ENCODE peak calls at places on chromosomes 4 and X, in eight cellular contexts. X, D, I, S, O, T, C and Q are unnamed samples.

GRCh38 chrX:111375747-111376146 is 36.2 kb downstream of the DCX start:
- DNase-seq in X (no peak), D (no peak), I (no peak), S (peak; percentile 66), O (no peak), T (no peak), C (no peak), Q (no peak)

GRCh38 chr4:163330828-163331628 is 1.4 kb downstream of the NPY1R start:
- DNase-seq in X (no peak), D (no peak), I (no peak), S (no peak), O (no peak), T (no peak), C (no peak), Q (no peak)

GRCh38 chr4:4216668-4217067 is 10.1 kb downstream of the OTOP1 start:
- DNase-seq in X (peak; percentile 58), D (no peak), I (no peak), S (no peak), O (no peak), T (no peak), C (no peak), Q (no peak)

GRCh38 chrX:42149786-42150185 is 226.4 kb upstream of the CASK start:
- DNase-seq in X (no peak), D (no peak), I (no peak), S (no peak), O (no peak), T (no peak), C (no peak), Q (no peak)

GRCh38 chr4:15778191-15778741 is at the start of gene CD38:
- DNase-seq in X (no peak), D (no peak), I (peak; percentile 75), S (peak; percentile 55), O (no peak), T (no peak), C (no peak), Q (no peak)

GRCh38 chr4:180150818-180151217 is 2092.4 kb upstream of the TENM3 start:
- DNase-seq in X (no peak), D (no peak), I (no peak), S (no peak), O (no peak), T (no peak), C (no peak), Q (no peak)

GRCh38 chrX:40867352-40867751 is 132.0 kb upstream of the MED14 start:
- DNase-seq in X (peak; percentile 40), D (peak; percentile 39), I (no peak), S (no peak), O (no peak), T (no peak), C (no peak), Q (peak; percentile 51)

GRCh38 chrX:66255359-66255967 is 91.4 kb downstream of the HEPH start:
- DNase-seq in X (no peak), D (no peak), I (no peak), S (no peak), O (no peak), T (no peak), C (no peak), Q (no peak)

GRCh38 chr4:182578402-182578801 is 335.2 kb downstream of the TENM3 start:
- DNase-seq in X (peak; percentile 82), D (no peak), I (no peak), S (no peak), O (no peak), T (no peak), C (peak; percentile 20), Q (peak; percentile 95)

GRCh38 chr4:189912170-189912569 is 28.5 kb upstream of the FRG1 start:
- DNase-seq in X (no peak), D (no peak), I (no peak), S (peak; percentile 5), O (no peak), T (no peak), C (no peak), Q (no peak)

GRCh38 chr4:152036626-152037025 is 275.8 kb upstream of the GATB start:
- DNase-seq in X (no peak), D (no peak), I (no peak), S (no peak), O (no peak), T (no peak), C (no peak), Q (no peak)

GRCh38 chr4:183417356-183417755 is 27.1 kb upstream of the CDKN2AIP start:
- DNase-seq in X (no peak), D (no peak), I (no peak), S (no peak), O (no peak), T (no peak), C (no peak), Q (no peak)

GRCh38 chrX:11781133-11781532 is 23.1 kb downstream of the MSL3 start:
- DNase-seq in X (no peak), D (no peak), I (no peak), S (no peak), O (no peak), T (no peak), C (no peak), Q (no peak)

GRCh38 chrX:1932231-1932630 is 317.4 kb downstream of the ASMT start:
- DNase-seq in X (no peak), D (no peak), I (no peak), S (no peak), O (no peak), T (no peak), C (no peak), Q (no peak)

GRCh38 chr4:31370866-31371465 is 650.8 kb downstream of the PCDH7 start:
- DNase-seq in X (no peak), D (no peak), I (peak; percentile 39), S (peak; percentile 65), O (no peak), T (no peak), C (peak; percentile 32), Q (no peak)

DNA sequence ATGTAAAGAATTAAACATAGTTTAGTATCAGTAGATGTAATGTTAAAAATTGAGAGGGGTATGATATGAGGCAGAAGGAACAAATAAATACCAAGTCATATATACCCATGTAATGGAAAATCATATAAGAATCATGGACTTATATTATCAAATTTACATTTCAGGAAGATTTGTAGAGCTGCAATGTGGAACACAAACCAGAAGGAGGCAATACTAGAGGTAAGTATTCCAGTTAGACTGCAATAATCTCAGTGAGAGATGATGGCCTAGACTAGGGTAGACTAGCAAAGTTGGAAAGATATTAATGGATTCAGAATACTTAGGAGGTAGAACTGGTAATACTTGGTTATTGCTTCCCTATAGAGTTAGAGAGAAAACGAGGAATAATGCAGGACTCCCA is 603.0 kb upstream of the KLHL4 start:
- DNase-seq in X (no peak), D (no peak), I (no peak), S (no peak), O (no peak), T (no peak), C (no peak), Q (no peak)
- TF ChIP-seq CTCF in X (no peak), D (no peak), I (no peak), S (no peak), O (no peak), T (no peak), C (no peak), Q (no peak)

GRCh38 chr4:73923631-73923937 is 54.4 kb downstream of the CXCL1 start:
- DNase-seq in X (no peak), D (no peak), I (no peak), S (no peak), O (no peak), T (no peak), C (no peak), Q (no peak)

GRCh38 chr4:73922317-73922716 is 53.1 kb downstream of the CXCL1 start:
- DNase-seq in X (no peak), D (no peak), I (no peak), S (no peak), O (no peak), T (no peak), C (no peak), Q (no peak)

GRCh38 chr4:73919691-73920090 is 50.5 kb downstream of the CXCL1 start:
- DNase-seq in X (no peak), D (no peak), I (no peak), S (no peak), O (no peak), T (no peak), C (no peak), Q (no peak)

GRCh38 chr4:73918058-73918457 is 48.9 kb downstream of the CXCL1 start:
- DNase-seq in X (no peak), D (no peak), I (no peak), S (no peak), O (no peak), T (no peak), C (no peak), Q (no peak)

DNA sequence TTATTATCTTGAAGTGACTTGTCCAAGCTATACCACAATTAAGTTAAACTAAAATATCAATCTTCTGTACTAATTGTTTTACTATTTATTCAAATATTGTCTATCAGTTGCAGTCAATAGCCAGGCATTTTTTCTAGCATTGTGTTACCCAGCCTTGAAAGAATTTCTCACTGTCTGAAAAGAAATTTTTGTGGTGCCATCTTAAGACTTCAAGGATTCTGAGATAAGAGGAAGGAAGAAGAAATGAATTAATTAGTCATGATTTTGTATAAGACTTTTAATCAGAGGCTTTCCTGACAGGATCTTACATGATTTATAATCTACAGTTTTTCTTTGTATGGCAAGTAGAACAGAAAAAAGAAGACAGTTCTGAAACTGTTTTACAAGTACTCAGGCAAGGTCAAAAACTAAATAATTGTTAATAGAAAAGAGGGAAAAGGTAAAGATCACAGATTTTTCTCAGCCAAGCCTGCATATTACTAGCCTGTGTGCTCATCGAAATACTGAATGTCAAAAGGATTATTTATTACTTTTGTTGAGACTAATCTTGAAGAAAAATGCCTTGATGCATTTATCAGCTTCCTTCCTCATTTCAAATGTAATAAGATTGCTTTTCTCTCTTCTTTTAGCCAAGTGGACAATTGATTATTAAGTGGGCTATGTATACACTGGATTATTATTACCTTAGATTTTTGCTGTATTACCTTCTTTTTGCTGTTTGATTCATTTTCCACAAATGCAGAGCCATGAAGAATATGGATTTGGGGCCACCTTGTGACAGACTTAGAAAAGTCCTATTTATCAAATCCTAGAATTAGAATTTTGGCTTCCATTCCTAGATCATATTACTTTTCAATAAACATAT is 53.8 kb downstream of the CXCL1 start:
- DNase-seq in X (no peak), D (no peak), I (no peak), S (no peak), O (no peak), T (no peak), C (no peak), Q (no peak)
- TF ChIP-seq CTCF in X (peak; percentile 81), D (no peak), I (peak; percentile 7), S (peak; percentile 7), O (peak; percentile 43), T (peak; percentile 23), C (peak; percentile 43), Q (peak; percentile 60)

DNA sequence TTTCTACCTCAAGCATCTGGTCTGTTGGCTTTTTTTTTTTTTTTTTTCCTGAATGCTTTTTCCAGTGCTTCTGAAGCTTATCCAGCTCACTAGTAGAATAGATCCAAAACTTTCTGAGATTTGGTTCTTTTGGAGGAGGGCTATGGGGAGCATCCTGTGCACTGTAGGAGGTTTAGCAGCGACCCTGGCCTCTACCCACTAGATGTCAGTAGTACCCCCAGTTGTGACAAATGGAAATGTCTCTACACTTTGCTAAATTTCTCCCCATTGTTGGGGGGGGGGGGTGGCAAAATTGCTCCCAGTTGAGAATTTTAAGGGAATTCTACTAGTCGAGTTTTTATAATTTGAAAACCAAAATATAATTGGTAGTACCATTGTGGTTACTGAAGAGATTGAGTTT is 23.0 kb upstream of the PPA2 start:
- DNase-seq in X (no peak), D (no peak), I (no peak), S (peak; percentile 37), O (no peak), T (no peak), C (no peak), Q (no peak)
- TF ChIP-seq CTCF in X (no peak), D (no peak), I (no peak), S (peak; percentile 53), O (peak; percentile 29), T (no peak), C (no peak), Q (peak; percentile 67)

GRCh38 chr4:118076958-118077766 is 42.9 kb downstream of the NDST3 start:
- DNase-seq in X (no peak), D (no peak), I (peak; percentile 17), S (peak; percentile 52), O (no peak), T (no peak), C (no peak), Q (no peak)
- TF ChIP-seq CTCF in X (peak; percentile 59), D (no peak), I (peak; percentile 48), S (peak; percentile 60), O (peak; percentile 60), T (no peak), C (peak; percentile 47), Q (peak; percentile 67)